ENCODE peak calls at places on chromosomes 5 and 9, in six cellular contexts. U is COR-L47; E is EL; L is GM06990; W is stimulated activated CD8-positive, alpha-beta memory T cell treated with anti-CD3 and anti-CD28 coated beads, Interleukin-7, amount 100 ng/mL, for 48 hours; Z is Right ventricle myocardium superior. P is an unnamed sample.

GRCh38 chr5:90050135-90050534 is 359.4 kb downstream of the CETN3 start:
- DNase-seq in Z (no peak), L (no peak), E (no peak), W (no peak), U (no peak), P (no peak)

GRCh38 chr9:96230002-96230401 is 72.0 kb downstream of the HSD17B3 start:
- DNase-seq in E (no peak), W (no peak), U (no peak), L (no peak), Z (no peak), P (no peak)

GRCh38 chr9:114869845-114870244 is 60.5 kb downstream of the TNFSF8 start:
- DNase-seq in L (no peak), Z (no peak), U (no peak), W (no peak), E (no peak), P (no peak)

GRCh38 chr5:172909931-172910502 is 49.2 kb upstream of the RPL26L1 start:
- DNase-seq in W (no peak), L (no peak), U (no peak), Z (no peak), E (peak; percentile 85), P (no peak)

GRCh38 chr9:124698265-124698664 is 72.8 kb downstream of the NR6A1 start:
- DNase-seq in U (no peak), W (no peak), L (no peak), E (peak; percentile 79), Z (no peak), P (no peak)

GRCh38 chr9:31135567-31135966 is 1248.9 kb upstream of the ACO1 start:
- DNase-seq in Z (no peak), W (no peak), E (no peak), L (no peak), U (no peak), P (no peak)

GRCh38 chr5:154264549-154265196 is 74.1 kb downstream of the GALNT10 start:
- DNase-seq in E (no peak), U (no peak), L (no peak), W (no peak), Z (no peak), P (no peak)

GRCh38 chr5:158406884-158407790 is 548.2 kb upstream of the CLINT1 start:
- DNase-seq in E (peak; percentile 70), W (no peak), U (no peak), L (no peak), Z (no peak), P (no peak)

GRCh38 chr9:135659252-135659651 is 3.9 kb upstream of the LCN9 start:
- DNase-seq in L (no peak), E (no peak), W (no peak), Z (no peak), U (no peak), P (no peak)

GRCh38 chr9:136090768-136091581 is 4.1 kb downstream of the NACC2 start:
- DNase-seq in Z (peak; percentile 78), W (no peak), E (no peak), L (no peak), U (no peak), P (no peak)

P was measured in activated naive CD8-positive, alpha-beta T cell treated with anti-CD3 and anti-CD28 coated beads for 36 hours.